ENCODE peak calls at places on chromosomes 13 and 19, in seven cellular contexts. I is stomach, N is breast epithelium, B is SK-N-SH, H is GM23338, D is K562, J is endothelial cell of umbilical vein. F is an unnamed sample.

GRCh38 chr19:8340341-8341096 is 2.5 kb downstream of the KANK3 start:
- DNase-seq in J (peak; percentile 94), B (peak; percentile 65), D (no peak), N (no peak), I (peak; percentile 37), H (peak; percentile 63), F (no peak)

GRCh38 chr13:77492982-77493381 is 42.5 kb upstream of the SCEL start:
- DNase-seq in B (peak; percentile 26), N (no peak), J (peak; percentile 96), H (no peak), D (no peak), I (no peak), F (no peak)

GRCh38 chr19:43474986-43475705 is 9.7 kb upstream of the LYPD3 start:
- DNase-seq in I (peak; percentile 96), B (peak; percentile 99), D (peak; percentile 98), J (peak; percentile 95), H (peak; percentile 98), N (peak; percentile 90), F (peak; percentile 97)

GRCh38 chr13:26062853-26063444 is 11.1 kb upstream of the SHISA2 start:
- DNase-seq in D (no peak), B (peak; percentile 47), H (peak; percentile 74), J (peak; percentile 64), N (peak; percentile 23), I (peak; percentile 49), F (no peak)

GRCh38 chr13:24688111-24688510 is 7.9 kb downstream of the ATP12A start:
- DNase-seq in J (no peak), I (no peak), H (no peak), B (no peak), N (no peak), D (no peak), F (no peak)

GRCh38 chr13:110447058-110447511 is 114.4 kb downstream of the RAB20 start:
- DNase-seq in H (no peak), D (no peak), I (no peak), N (no peak), B (no peak), J (no peak), F (no peak)

GRCh38 chr19:32322541-32322940 is 22.9 kb upstream of the ZNF507 start:
- DNase-seq in B (no peak), I (no peak), H (no peak), J (no peak), N (no peak), D (no peak), F (no peak)

GRCh38 chr13:46386996-46387851 is at the start of gene RUBCNL:
- DNase-seq in D (no peak), J (no peak), N (no peak), B (peak; percentile 74), H (peak; percentile 74), I (no peak), F (no peak)

GRCh38 chr19:13615890-13616289 is 109.6 kb upstream of the CACNA1A start:
- DNase-seq in D (no peak), N (no peak), B (no peak), H (no peak), I (no peak), J (no peak), F (no peak)

GRCh38 chr13:76696370-76696769 is 189.8 kb downstream of the KCTD12 start:
- DNase-seq in B (peak; percentile 4), D (no peak), H (no peak), N (no peak), I (no peak), J (no peak), F (no peak)

GRCh38 chr13:76609643-76610042 is 276.6 kb downstream of the KCTD12 start:
- DNase-seq in D (no peak), B (no peak), J (no peak), N (no peak), I (no peak), H (no peak), F (no peak)

GRCh38 chr19:31664997-31665396 is 315.8 kb upstream of the TSHZ3 start:
- DNase-seq in I (no peak), H (no peak), N (no peak), J (no peak), D (no peak), B (no peak), F (no peak)

GRCh38 chr19:36267061-36267845 is 52.3 kb downstream of the ZNF146 start:
- DNase-seq in D (no peak), H (no peak), N (no peak), B (no peak), I (no peak), J (no peak), F (no peak)

GRCh38 chr19:55197531-55197930 is 11.8 kb downstream of the PTPRH start:
- DNase-seq in I (no peak), N (no peak), H (peak; percentile 67), B (no peak), J (no peak), D (peak; percentile 33), F (no peak)

GRCh38 chr19:12838182-12838890 is at the start of gene MAST1:
- DNase-seq in J (no peak), D (peak; percentile 88), B (peak; percentile 94), H (peak; percentile 80), I (peak; percentile 50), N (no peak), F (no peak)

GRCh38 chr19:7917292-7918061 is 2.7 kb upstream of the SNAPC2 start:
- DNase-seq in D (no peak), J (peak; percentile 56), B (peak; percentile 83), I (peak; percentile 58), H (peak; percentile 83), N (no peak), F (no peak)

GRCh38 chr19:48887861-48888612 is 10.5 kb downstream of the TULP2 start:
- DNase-seq in I (no peak), D (no peak), J (no peak), H (peak; percentile 64), B (no peak), N (no peak), F (no peak)

GRCh38 chr13:20716951-20717350 is 13.5 kb downstream of the IL17D start:
- DNase-seq in N (no peak), B (no peak), D (no peak), J (no peak), I (no peak), H (peak; percentile 37), F (no peak)

GRCh38 chr19:8585894-8586750 is 8.9 kb upstream of the MYO1F start:
- DNase-seq in H (peak; percentile 97), I (peak; percentile 61), B (peak; percentile 59), N (no peak), J (no peak), D (peak; percentile 79), F (peak; percentile 74)

GRCh38 chr19:48094129-48094842 is 16.3 kb downstream of the PLA2G4C start:
- DNase-seq in D (no peak), H (no peak), B (no peak), N (no peak), I (no peak), J (no peak), F (no peak)

GRCh38 chr13:109500146-109500773 is 286.1 kb downstream of the IRS2 start:
- DNase-seq in H (peak; percentile 41), I (no peak), D (no peak), N (no peak), B (peak; percentile 72), J (no peak), F (no peak)

GRCh38 chr13:32902898-32903297 is 113.3 kb upstream of the KL start:
- DNase-seq in N (peak; percentile 24), J (no peak), B (no peak), H (peak; percentile 28), I (peak; percentile 44), D (no peak), F (peak; percentile 86)
- TF ChIP-seq POLR2AphosphoS5 in N (no peak), J (no peak), B (no peak), H (no peak), I (peak; percentile 51), D (no peak), F (no peak)

GRCh38 chr13:44818428-44818827 is 170.8 kb downstream of the NUFIP1 start:
- DNase-seq in N (no peak), B (peak; percentile 69), H (peak; percentile 79), J (no peak), I (no peak), D (peak; percentile 13), F (no peak)

GRCh38 chr13:44819762-44820161 is 169.5 kb downstream of the NUFIP1 start:
- DNase-seq in I (no peak), N (no peak), H (no peak), J (no peak), D (no peak), B (no peak), F (no peak)

GRCh38 chr13:44818016-44818415 is 171.3 kb downstream of the NUFIP1 start:
- DNase-seq in N (no peak), J (no peak), B (no peak), I (no peak), D (no peak), H (no peak), F (no peak)

GRCh38 chr13:44816701-44817684 is 172.3 kb downstream of the NUFIP1 start:
- DNase-seq in D (no peak), I (no peak), N (no peak), B (no peak), J (peak; percentile 19), H (no peak), F (no peak)

GRCh38 chr13:44819245-44819644 is 170.0 kb downstream of the NUFIP1 start:
- DNase-seq in J (peak; percentile 85), H (no peak), D (no peak), I (no peak), B (no peak), N (no peak), F (no peak)
- H3K27ac ChIP-seq in J (peak overlapping the region; percentile 58), H (no peak overlapping the region), D (no peak overlapping the region), I (no peak overlapping the region), B (peak overlapping the region; percentile 38), N (no peak overlapping the region), F (no peak overlapping the region)

GRCh38 chr19:11145147-11145924 is 10.2 kb downstream of the SPC24 start:
- DNase-seq in D (no peak), N (no peak), B (no peak), I (no peak), H (no peak), J (no peak), F (no peak)

GRCh38 chr19:11138659-11139526 is 16.7 kb downstream of the SPC24 start:
- DNase-seq in N (peak; percentile 62), H (peak; percentile 52), I (peak; percentile 68), D (peak; percentile 60), J (peak; percentile 51), B (peak; percentile 61), F (peak; percentile 90)

GRCh38 chr19:11142528-11143171 is 12.9 kb downstream of the SPC24 start:
- DNase-seq in J (peak; percentile 95), N (peak; percentile 95), D (peak; percentile 81), I (peak; percentile 95), B (peak; percentile 89), H (peak; percentile 62), F (peak; percentile 91)

GRCh38 chr19:11140896-11141295 is 14.7 kb downstream of the SPC24 start:
- DNase-seq in D (no peak), B (no peak), H (no peak), J (no peak), N (no peak), I (no peak), F (no peak)

GRCh38 chr19:11141937-11142527 is 13.6 kb downstream of the SPC24 start:
- DNase-seq in H (no peak), N (no peak), J (no peak), I (no peak), D (peak; percentile 9), B (no peak), F (no peak)
- H3K4me1 ChIP-seq in H (peaks cover 39% of the 10 kb centered on the region), N (peaks cover 41% of the 10 kb centered on the region), J (peaks cover 47% of the 10 kb centered on the region), I (peaks cover 67% of the 10 kb centered on the region), D (peaks cover 62% of the 10 kb centered on the region), B (peaks cover 34% of the 10 kb centered on the region), F (peaks cover 53% of the 10 kb centered on the region)

DNA sequence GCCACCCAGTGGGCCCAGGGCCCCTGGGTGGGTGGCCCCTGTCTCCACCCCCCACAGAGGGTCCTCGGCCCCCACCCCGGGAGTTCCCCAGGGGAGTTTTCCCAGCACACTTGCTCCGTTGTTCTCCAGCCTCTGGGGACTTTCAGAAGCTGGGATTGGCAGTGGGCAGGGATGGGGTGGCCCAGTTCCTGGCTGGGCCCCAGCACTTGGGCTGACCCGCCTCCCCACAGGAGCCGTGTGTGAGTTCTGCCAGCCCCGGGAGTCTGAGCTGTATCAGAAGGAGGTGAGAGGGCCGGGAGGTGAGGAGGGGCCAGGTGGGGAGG is 2.0 kb upstream of the SPIB start:
- DNase-seq in B (no peak), J (no peak), D (no peak), N (no peak), I (no peak), H (no peak), F (no peak)
- TF ChIP-seq POLR2AphosphoS5 in B (no peak), J (no peak), D (no peak), N (no peak), I (no peak), H (no peak), F (no peak)